ENCODE peak calls at places on chromosomes 1 and 21, in four cellular contexts. Z is iPS DF 6.9, J is choroid plexus epithelial cell, P is upper lobe of right lung. S is an unnamed sample.

GRCh38 chr1:24443241-24443656 is 27.6 kb downstream of the NIPAL3 start:
- DNase-seq in Z (no peak), J (no peak), P (no peak), S (no peak)

GRCh38 chr1:107877092-107877491 is 87.9 kb downstream of the VAV3 start:
- DNase-seq in Z (no peak), J (peak), P (no peak), S (peak)

GRCh38 chr1:33943978-33944377 is 80.1 kb downstream of the HMGB4 start:
- DNase-seq in Z (no peak), J (peak), P (no peak), S (no peak)

GRCh38 chr1:41493117-41493536 is 8.6 kb upstream of the EDN2 start:
- DNase-seq in Z (no peak), J (peak), P (no peak), S (no peak)

GRCh38 chr1:62271137-62271536 is 48.1 kb downstream of the KANK4 start:
- DNase-seq in Z (no peak), J (no peak), P (no peak), S (no peak)

GRCh38 chr1:85611856-85612255 is 31.3 kb downstream of the CCN1 start:
- DNase-seq in Z (no peak), J (peak), P (peak), S (no peak)

GRCh38 chr1:28535180-28535579 is 17.7 kb upstream of the TRNAU1AP start:
- DNase-seq in Z (no peak), J (no peak), P (no peak), S (no peak)

GRCh38 chr1:70896224-70896623 is 151.4 kb downstream of the PTGER3 start:
- DNase-seq in Z (peak), J (no peak), P (no peak), S (no peak)

GRCh38 chr1:161439280-161440232 is 65.7 kb upstream of the FCGR2A start:
- DNase-seq in Z (no peak), J (peak), P (peak), S (no peak)

GRCh38 chr1:246350745-246351144 is 156.3 kb downstream of the SMYD3 start:
- DNase-seq in Z (no peak), J (peak), P (no peak), S (no peak)

GRCh38 chr1:32703479-32704291 is 1.1 kb upstream of the SYNC start:
- DNase-seq in Z (no peak), J (peak), P (peak), S (no peak)

GRCh38 chr1:246836169-246836568 is 95.6 kb downstream of the AHCTF1 start:
- DNase-seq in Z (no peak), J (no peak), P (no peak), S (no peak)

GRCh38 chr1:107919953-107920352 is 45.0 kb downstream of the VAV3 start:
- DNase-seq in Z (no peak), J (no peak), P (no peak), S (peak)

GRCh38 chr1:243559575-243560172 is 290.4 kb downstream of the AKT3 start:
- DNase-seq in Z (no peak), J (peak), P (no peak), S (no peak)

GRCh38 chr1:41629571-41629970 is 145.1 kb upstream of the EDN2 start:
- DNase-seq in Z (no peak), J (peak), P (no peak), S (no peak)

GRCh38 chr1:23743287-23744052 is at the start of gene ELOA:
- DNase-seq in Z (peak), J (peak), P (peak), S (no peak)

GRCh38 chr21:28899744-28900143 is 92.9 kb downstream of the LTN1 start:
- DNase-seq in Z (no peak), J (peak), P (no peak), S (no peak)

GRCh38 chr1:195097316-195097715 is 1510.9 kb downstream of the KCNT2 start:
- DNase-seq in Z (no peak), J (no peak), P (no peak), S (no peak)

GRCh38 chr1:6653651-6654290 is 29.1 kb downstream of the THAP3 start:
- DNase-seq in Z (no peak), J (no peak), P (no peak), S (no peak)

GRCh38 chr1:40394456-40395172 is 21.1 kb downstream of the SMAP2 start:
- DNase-seq in Z (no peak), J (peak), P (no peak), S (no peak)

GRCh38 chr1:48405940-48406339 is 66.1 kb downstream of the SPATA6 start:
- DNase-seq in Z (no peak), J (no peak), P (no peak), S (no peak)

GRCh38 chr1:58841455-58841854 is 57.6 kb upstream of the JUN start:
- DNase-seq in Z (no peak), J (no peak), P (no peak), S (no peak)

GRCh38 chr1:196309386-196309785 is 298.9 kb downstream of the KCNT2 start:
- DNase-seq in Z (no peak), J (peak), P (no peak), S (peak)

GRCh38 chr1:2258996-2259395 is 30.9 kb downstream of the SKI start:
- DNase-seq in Z (no peak), J (no peak), P (no peak), S (no peak)

GRCh38 chr1:224065455-224065854 is 48.5 kb upstream of the FBXO28 start:
- DNase-seq in Z (no peak), J (peak), P (no peak), S (no peak)

GRCh38 chr1:237071641-237072420 is 29.8 kb downstream of the RYR2 start:
- DNase-seq in Z (no peak), J (no peak), P (no peak), S (no peak)

GRCh38 chr1:155053531-155054105 is 2.5 kb downstream of the ADAM15 start:
- DNase-seq in Z (no peak), J (no peak), P (no peak), S (no peak)
- H3K4me3 ChIP-seq in Z (no peak), J (no peak), P (peak), S (no peak)

DNA sequence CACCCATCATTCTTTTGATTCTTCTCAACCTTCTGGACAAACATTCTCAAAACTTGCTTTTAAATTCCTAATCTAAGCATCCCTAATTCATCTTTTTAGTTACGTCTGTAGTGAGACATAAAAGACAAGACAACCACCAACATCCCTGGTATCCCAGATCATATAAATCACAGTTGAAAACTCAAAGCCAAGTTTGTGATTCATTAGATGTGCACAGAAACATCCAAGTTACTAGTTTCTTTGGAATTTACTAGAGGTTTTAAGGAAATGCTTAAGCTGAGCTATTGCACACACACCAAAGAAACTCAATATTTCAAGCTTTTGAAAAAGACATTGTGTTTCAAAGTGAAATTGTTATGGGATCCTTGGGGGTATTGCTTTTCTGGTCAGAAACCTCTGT is 47.6 kb downstream of the ATP6V1G3 start:
- DNase-seq in Z (no peak), J (peak), P (no peak), S (no peak)
- H3K4me3 ChIP-seq in Z (no peak), J (no peak), P (no peak), S (no peak)

GRCh38 chr1:234979316-234980223 is 149.1 kb downstream of the TOMM20 start:
- DNase-seq in Z (no peak), J (no peak), P (no peak), S (no peak)
- H3K4me3 ChIP-seq in Z (no peak), J (no peak), P (peak), S (no peak)

DNA sequence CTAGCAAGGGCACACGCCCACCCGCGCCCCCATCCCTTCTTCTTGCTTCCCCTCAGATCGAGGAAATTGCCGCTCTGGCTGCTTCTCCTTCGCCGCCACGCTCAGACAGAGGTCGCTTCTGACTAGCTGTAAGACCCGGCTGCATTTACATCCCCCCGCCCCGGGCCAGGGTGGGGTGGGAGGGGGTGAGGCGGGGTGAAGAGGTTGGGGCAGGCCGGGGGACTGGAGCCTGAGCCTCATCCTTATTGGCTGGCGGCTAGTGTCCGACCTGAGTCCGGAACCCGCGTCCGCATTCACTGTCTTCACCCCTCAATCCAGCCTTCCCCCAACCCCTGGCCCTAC is 11.1 kb downstream of the NR5A2 start:
- DNase-seq in Z (no peak), J (no peak), P (no peak), S (no peak)
- H3K4me3 ChIP-seq in Z (peak), J (peak), P (peak), S (no peak)

DNA sequence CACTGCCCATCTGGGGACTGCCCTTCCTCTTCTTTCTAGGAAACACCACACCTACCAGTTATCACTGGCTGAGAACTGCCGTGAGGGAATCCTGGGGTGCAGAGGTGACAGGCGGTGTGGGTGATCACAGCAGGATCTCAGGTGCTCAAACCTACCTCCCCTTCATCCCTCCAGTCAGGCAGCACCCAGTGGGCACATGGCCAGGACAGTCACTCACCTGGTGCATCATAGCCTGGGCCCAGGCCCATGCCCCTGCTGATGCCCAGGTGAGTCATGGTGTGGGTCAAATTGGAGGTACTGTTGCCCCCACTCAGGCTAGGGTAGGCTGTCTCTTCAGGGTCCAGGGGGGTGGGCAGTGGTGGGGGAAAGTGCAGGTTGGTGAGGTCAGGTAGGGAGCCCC is 5.3 kb upstream of the DENND4B start:
- DNase-seq in Z (no peak), J (no peak), P (no peak), S (no peak)
- H3K4me3 ChIP-seq in Z (no peak), J (no peak), P (no peak), S (no peak)

GRCh38 chr1:9801909-9802308 is 21.9 kb downstream of the CLSTN1 start:
- DNase-seq in Z (no peak), J (no peak), P (no peak), S (no peak)

GRCh38 chr1:9797049-9797448 is 26.7 kb downstream of the CLSTN1 start:
- DNase-seq in Z (no peak), J (no peak), P (peak), S (no peak)

GRCh38 chr1:9793291-9793690 is 30.5 kb downstream of the CLSTN1 start:
- DNase-seq in Z (no peak), J (no peak), P (no peak), S (no peak)

GRCh38 chr1:9794081-9794480 is 29.7 kb downstream of the CLSTN1 start:
- DNase-seq in Z (no peak), J (no peak), P (no peak), S (no peak)

DNA sequence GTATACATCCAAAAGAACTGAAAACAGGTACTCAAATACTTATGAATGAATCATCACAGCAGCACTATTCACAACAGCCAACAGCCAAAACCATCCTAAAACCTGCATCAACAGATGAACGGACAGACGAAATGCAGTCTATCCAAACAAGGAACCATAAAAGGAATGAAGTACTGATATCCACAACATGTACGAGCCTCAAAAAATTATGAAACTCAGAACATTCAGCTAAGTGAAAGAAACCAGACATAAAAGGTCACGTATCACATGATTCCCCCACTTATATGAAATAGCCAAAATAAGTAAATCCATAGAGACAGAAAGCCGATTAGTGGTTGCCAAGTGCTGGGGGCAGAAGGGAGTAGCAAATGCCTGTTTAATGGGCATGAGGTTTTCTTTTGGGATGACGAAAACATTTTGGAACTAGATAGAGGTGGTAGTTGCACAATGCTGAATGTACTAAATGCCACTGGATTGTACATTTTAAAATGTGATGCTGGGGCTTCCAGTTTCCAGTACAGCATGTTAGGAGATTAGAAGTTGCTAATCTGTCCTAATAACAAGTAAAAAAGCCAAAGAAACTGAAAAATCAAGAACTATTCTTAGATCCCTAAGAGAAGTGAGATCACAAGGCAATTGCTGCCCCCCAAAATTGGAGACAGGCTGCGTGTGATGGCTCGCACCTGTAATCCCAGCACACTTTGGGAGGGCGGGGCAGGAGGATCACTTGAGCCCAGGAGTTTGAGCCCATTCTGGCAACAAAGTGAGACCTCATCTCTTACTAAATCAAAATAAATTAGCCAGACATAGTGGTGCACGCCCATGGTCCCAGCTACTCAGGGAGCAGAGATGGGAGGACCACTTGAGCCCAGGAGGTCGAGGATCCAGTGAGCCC is 25.3 kb downstream of the CLSTN1 start:
- DNase-seq in Z (no peak), J (peak), P (peak), S (no peak)
- H3K4me3 ChIP-seq in Z (no peak), J (no peak), P (no peak), S (no peak)

GRCh38 chr1:65149391-65149729 is 1.4 kb downstream of the AK4 start:
- DNase-seq in Z (peak), J (peak), P (no peak), S (no peak)

GRCh38 chr1:65148548-65149390 is 766 bp downstream of the AK4 start:
- DNase-seq in Z (no peak), J (peak), P (peak), S (peak)

GRCh38 chr1:65151641-65152040 is 3.6 kb downstream of the AK4 start:
- DNase-seq in Z (no peak), J (no peak), P (no peak), S (no peak)

GRCh38 chr1:65150583-65151263 is 2.7 kb downstream of the AK4 start:
- DNase-seq in Z (no peak), J (no peak), P (no peak), S (no peak)

GRCh38 chr1:65149753-65150463 is 1.9 kb downstream of the AK4 start:
- DNase-seq in Z (no peak), J (no peak), P (no peak), S (peak)
- H3K4me3 ChIP-seq in Z (no peak), J (no peak), P (no peak), S (peak)

DNA sequence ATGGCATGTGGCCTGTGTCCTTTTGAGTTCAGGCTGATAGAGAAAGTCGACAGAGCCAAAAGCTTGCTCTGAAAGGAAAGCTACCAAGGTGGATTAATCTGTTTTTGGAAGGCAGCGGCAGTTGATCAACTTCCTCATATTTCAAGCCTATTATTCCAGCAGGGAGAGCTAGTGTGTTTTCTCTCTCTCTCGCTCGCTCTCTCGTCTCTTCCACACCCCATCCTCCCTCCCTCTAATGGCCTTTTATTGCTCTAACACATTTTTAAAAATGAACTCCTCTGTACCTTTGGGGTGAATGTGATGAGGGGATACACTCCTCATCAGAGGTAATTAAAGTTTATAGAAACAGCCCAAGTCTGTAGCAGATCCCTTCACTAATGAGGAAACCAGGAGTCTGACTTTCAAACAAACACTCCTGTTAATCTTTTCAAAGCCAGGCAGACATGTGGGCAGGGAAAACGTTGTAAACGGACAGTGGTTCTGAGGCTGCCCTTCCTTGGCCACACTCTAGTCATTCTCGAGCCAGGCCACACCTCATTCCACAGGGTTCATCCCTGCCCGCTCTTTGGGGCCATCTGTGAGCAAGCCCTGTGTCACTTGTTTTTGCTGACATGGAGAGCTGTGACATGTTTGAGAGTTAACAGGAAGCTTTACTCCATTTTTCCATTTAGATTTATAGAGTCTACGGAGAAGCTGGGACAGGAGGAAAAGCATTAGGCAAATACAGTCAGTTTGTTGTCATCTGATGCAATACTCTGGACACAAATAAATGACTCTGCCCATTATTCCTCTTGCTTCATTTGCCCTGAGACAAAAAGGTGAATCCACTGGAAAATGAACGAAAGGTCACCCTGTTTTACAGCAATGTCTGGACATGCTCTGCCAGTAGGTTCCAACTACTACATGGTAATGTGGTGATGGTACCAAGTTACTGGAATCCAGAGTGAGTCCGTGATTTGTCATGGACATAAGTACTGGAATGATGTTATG is 126.7 kb downstream of the CLIC6 start:
- DNase-seq in Z (no peak), J (peak), P (no peak), S (no peak)
- H3K4me3 ChIP-seq in Z (no peak), J (no peak), P (no peak), S (no peak)

DNA sequence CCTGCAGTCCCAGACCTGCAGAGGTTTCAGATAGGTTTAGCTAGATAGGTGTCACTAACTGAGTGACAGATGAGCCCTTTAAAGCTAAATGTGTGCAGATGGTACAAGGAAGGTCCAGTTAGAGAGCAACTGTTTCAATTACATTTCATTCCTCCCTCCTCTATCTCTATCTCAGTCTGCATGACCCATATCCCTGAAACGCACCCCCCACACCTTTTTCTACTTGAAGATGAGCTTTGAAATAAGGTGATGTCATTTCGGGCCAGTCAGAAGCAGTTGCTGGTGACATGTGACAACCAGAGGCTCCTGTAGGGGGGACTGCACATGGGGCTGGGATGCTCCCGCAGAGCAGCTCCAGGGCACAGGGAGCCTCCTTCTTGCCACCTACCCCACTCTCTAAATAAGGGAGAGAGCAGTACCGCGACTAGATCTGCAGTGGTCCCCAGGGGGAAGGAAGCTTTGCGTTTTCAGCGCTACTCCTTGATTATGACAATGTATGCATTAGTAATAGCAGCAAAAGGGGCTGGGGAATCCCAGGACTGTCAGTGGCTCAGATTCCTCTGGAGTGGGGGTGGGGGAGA is 4.3 kb downstream of the ATP8B2 start:
- DNase-seq in Z (no peak), J (no peak), P (no peak), S (peak)
- H3K4me3 ChIP-seq in Z (no peak), J (no peak), P (peak), S (peak)

DNA sequence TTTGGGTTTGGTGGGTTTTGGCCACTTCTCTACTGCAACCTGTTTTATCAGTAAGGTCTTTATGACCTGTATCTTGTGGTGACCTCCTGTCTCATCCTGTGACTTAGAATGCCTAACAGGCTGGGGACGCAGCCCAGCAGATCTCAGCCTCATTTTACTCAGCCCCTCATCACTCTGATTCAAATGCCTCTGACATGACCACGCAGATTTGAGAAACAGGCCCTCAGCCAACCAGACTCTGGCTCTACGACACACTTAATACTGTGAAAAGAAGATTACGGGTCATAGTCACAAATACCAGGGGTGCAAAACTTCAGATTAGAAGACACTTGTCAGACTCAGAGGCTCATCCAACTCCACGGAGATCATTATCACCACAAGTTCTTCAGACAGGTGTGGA is 28.3 kb upstream of the KIF26B start:
- DNase-seq in Z (no peak), J (no peak), P (peak), S (no peak)
- H3K4me3 ChIP-seq in Z (no peak), J (no peak), P (no peak), S (no peak)